ENCODE peak calls at places on chromosome 22, in four cellular contexts. X is adipocyte, D is upper lobe of right lung, Z is SJCRH30. G is an unnamed sample.

GRCh38 chr22:37804502-37804885 is 3.2 kb upstream of the GCAT start:
- DNase-seq in Z (no peak), X (peak), D (no peak), G (no peak)

GRCh38 chr22:30636226-30637077 is 871 bp downstream of the SLC35E4 start:
- DNase-seq in D (no peak), Z (peak), X (peak), G (peak)

GRCh38 chr22:35582218-35582860 is 34.8 kb downstream of the MB start:
- DNase-seq in Z (no peak), X (no peak), D (no peak), G (peak)

GRCh38 chr22:36008131-36008530 is 20.5 kb downstream of the RBFOX2 start:
- DNase-seq in D (no peak), X (peak), Z (no peak), G (no peak)

GRCh38 chr22:48422900-48423480 is 1404.7 kb downstream of the BRD1 start:
- DNase-seq in D (peak), X (no peak), Z (no peak), G (no peak)

GRCh38 chr22:37735054-37735453 is 38.2 kb downstream of the TRIOBP start:
- DNase-seq in X (no peak), D (peak), Z (peak), G (peak)

GRCh38 chr22:36922097-36922608 is 8.7 kb downstream of the CSF2RB start:
- DNase-seq in D (no peak), X (no peak), Z (no peak), G (no peak)

GRCh38 chr22:33986167-33986771 is 66.0 kb upstream of the LARGE1 start:
- DNase-seq in X (no peak), Z (no peak), D (no peak), G (no peak)

GRCh38 chr22:31179345-31179744 is 19.4 kb downstream of the RNF185 start:
- DNase-seq in D (no peak), X (peak), Z (peak), G (peak)

GRCh38 chr22:49113758-49114157 is 713.9 kb downstream of the BRD1 start:
- DNase-seq in X (no peak), D (no peak), Z (no peak), G (no peak)

GRCh38 chr22:31969789-31970489 is 25.6 kb downstream of the YWHAH start:
- DNase-seq in X (peak), D (peak), Z (peak), G (peak)

GRCh38 chr22:36740716-36741115 is 35.2 kb downstream of the IFT27 start:
- DNase-seq in Z (no peak), X (no peak), D (peak), G (no peak)

GRCh38 chr22:31650391-31650790 is 11.6 kb downstream of the PISD start:
- DNase-seq in X (peak), D (no peak), Z (no peak), G (peak)

GRCh38 chr22:27175444-27175843 is 518.1 kb downstream of the MIAT start:
- DNase-seq in X (no peak), Z (no peak), D (no peak), G (no peak)

GRCh38 chr22:37472418-37473006 is 13.7 kb downstream of the MFNG start:
- DNase-seq in X (peak), Z (peak), D (no peak), G (peak)

GRCh38 chr22:31628969-31629723 is 32.9 kb downstream of the PISD start:
- DNase-seq in D (no peak), X (no peak), Z (no peak), G (no peak)

GRCh38 chr22:27386186-27386585 is 415.4 kb downstream of the MN1 start:
- DNase-seq in D (no peak), Z (peak), X (no peak), G (no peak)

GRCh38 chr22:44365196-44365802 is 52.5 kb upstream of the SHISAL1 start:
- DNase-seq in Z (no peak), D (peak), X (no peak), G (no peak)
- H3K4me3 ChIP-seq in Z (no peak), D (no peak), X (no peak), G (no peak)

GRCh38 chr22:19597399-19597735 is 73.2 kb upstream of the CLDN5 start:
- DNase-seq in Z (no peak), X (no peak), D (no peak), G (peak)
- H3K4me3 ChIP-seq in Z (no peak), X (no peak), D (no peak), G (no peak)

DNA sequence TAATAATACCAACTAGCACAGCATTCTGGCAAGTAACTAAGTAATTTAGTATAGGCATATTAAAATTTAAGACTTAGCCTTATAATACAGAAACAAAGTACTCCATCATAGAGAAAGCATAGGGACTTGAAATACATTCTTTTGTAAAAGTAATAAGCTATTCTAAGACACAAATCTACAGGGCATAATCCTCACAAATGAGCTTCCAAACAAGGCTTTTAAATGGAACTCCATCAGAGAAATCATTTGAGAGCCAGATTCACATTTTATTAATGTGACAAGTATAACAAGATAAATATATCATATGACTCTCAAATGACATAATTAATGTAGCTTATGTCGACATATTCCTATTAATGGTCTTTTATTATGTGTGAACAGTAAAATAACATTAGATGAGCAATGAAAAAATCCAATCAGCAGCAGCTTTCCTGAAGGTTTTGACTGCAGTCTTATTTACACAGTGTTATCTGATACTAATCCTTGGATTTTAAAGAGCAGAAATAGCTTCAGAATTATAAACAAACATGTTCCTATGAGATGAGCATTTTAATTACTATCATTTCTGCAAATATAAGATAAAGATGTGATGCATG is 241.4 kb downstream of the TTC28 start:
- DNase-seq in X (no peak), Z (peak), D (no peak), G (no peak)
- H3K4me3 ChIP-seq in X (no peak), Z (no peak), D (no peak), G (no peak)

DNA sequence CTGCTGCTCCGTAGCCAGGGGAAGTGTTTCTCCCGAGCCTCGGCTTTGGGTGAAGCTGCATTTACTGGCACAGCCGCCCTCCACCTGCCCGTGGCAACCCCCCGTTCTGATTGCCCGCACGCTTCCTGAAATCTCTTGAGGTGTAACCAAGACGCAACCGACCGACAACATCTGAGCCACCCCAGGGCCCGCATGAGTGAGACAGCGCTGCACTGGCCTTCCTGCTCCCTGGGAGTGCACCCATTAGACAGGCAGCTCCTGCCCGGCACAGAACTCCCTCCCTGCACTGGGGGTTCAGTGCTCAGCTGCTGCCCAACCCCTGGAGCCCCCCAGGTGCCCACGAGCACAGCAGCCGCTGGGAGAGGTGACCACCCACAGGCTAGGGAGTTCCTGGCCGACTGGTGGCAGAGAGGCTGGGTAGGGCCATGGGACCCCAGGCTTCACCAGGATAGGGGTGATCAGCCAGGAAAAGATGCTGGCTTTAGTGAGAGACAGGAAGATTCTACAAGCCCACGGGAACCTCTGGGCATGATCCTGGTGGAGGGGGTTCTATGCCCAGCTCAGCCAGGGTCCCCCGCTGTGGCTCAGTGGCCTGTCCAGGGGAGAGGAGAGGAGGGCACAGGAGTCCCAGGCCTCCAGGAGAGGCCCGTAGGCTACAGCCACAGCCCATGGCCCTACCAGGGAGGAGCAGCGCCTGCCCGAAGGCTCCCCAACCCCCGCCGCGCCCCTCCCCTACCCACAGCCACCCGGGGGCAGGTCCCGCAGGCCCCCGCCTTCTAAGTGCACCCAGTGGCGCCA is 14.6 kb downstream of the PLXNB2 start:
- DNase-seq in D (no peak), Z (no peak), X (no peak), G (no peak)
- H3K4me3 ChIP-seq in D (peak), Z (peak), X (peak), G (peak)